ENCODE peak calls at places on chromosomes 3 and 15, in six cellular contexts. One of them, this sample, is unnamed.

GRCh38 chr3:142958707-142959106 is 4.8 kb downstream of the PAQR9 start:
- DNase-seq in psoas muscle: peak; percentile 59
- DNase-seq in uterus: no peak
- DNase-seq in IMR-90: peak; percentile 49
- DNase-seq in PC-3: peak; percentile 88
- DNase-seq in AG10803: peak; percentile 35
- DNase-seq in this sample: peak; percentile 48

GRCh38 chr15:39618063-39618823 is 37.4 kb downstream of the THBS1 start:
- DNase-seq in AG10803: peak; percentile 55
- DNase-seq in psoas muscle: no peak
- DNase-seq in uterus: no peak
- DNase-seq in PC-3: peak; percentile 56
- DNase-seq in IMR-90: no peak
- DNase-seq in this sample: no peak

GRCh38 chr3:133192363-133192945 is 154.3 kb downstream of the TMEM108 start:
- DNase-seq in IMR-90: no peak
- DNase-seq in psoas muscle: no peak
- DNase-seq in AG10803: no peak
- DNase-seq in uterus: no peak
- DNase-seq in PC-3: no peak
- DNase-seq in this sample: no peak

GRCh38 chr3:153090973-153091372 is 71.1 kb upstream of the RAP2B start:
- DNase-seq in IMR-90: no peak
- DNase-seq in psoas muscle: no peak
- DNase-seq in AG10803: no peak
- DNase-seq in uterus: no peak
- DNase-seq in PC-3: no peak
- DNase-seq in this sample: no peak

GRCh38 chr15:83287541-83288027 is 3.1 kb upstream of the BNC1 start:
- DNase-seq in IMR-90: peak; percentile 98
- DNase-seq in AG10803: peak; percentile 99
- DNase-seq in psoas muscle: no peak
- DNase-seq in PC-3: peak; percentile 96
- DNase-seq in uterus: no peak
- DNase-seq in this sample: peak; percentile 90

GRCh38 chr15:85403745-85404144 is 23.3 kb downstream of the AKAP13 start:
- DNase-seq in PC-3: no peak
- DNase-seq in IMR-90: peak; percentile 59
- DNase-seq in psoas muscle: no peak
- DNase-seq in AG10803: peak; percentile 77
- DNase-seq in uterus: no peak
- DNase-seq in this sample: peak; percentile 58

GRCh38 chr3:53842436-53843194 is 3.6 kb downstream of the CHDH start:
- DNase-seq in uterus: peak; percentile 46
- DNase-seq in psoas muscle: no peak
- DNase-seq in IMR-90: peak; percentile 23
- DNase-seq in PC-3: peak; percentile 66
- DNase-seq in AG10803: peak; percentile 5
- DNase-seq in this sample: peak; percentile 29

GRCh38 chr3:24033818-24034217 is 88.7 kb downstream of the NR1D2 start:
- DNase-seq in AG10803: no peak
- DNase-seq in IMR-90: no peak
- DNase-seq in PC-3: no peak
- DNase-seq in uterus: no peak
- DNase-seq in psoas muscle: no peak
- DNase-seq in this sample: no peak

GRCh38 chr15:68635142-68635541 is 56.3 kb downstream of the CORO2B start:
- DNase-seq in PC-3: no peak
- DNase-seq in uterus: peak; percentile 40
- DNase-seq in psoas muscle: no peak
- DNase-seq in IMR-90: no peak
- DNase-seq in AG10803: peak; percentile 63
- DNase-seq in this sample: no peak

GRCh38 chr3:108150200-108150599 is 59.4 kb upstream of the CD47 start:
- DNase-seq in uterus: no peak
- DNase-seq in psoas muscle: no peak
- DNase-seq in PC-3: no peak
- DNase-seq in IMR-90: no peak
- DNase-seq in AG10803: no peak
- DNase-seq in this sample: no peak
- H3K4me3 ChIP-seq in uterus: no peak overlapping the region
- H3K4me3 ChIP-seq in psoas muscle: no peak overlapping the region
- H3K4me3 ChIP-seq in PC-3: no peak overlapping the region
- H3K4me3 ChIP-seq in IMR-90: no peak overlapping the region
- H3K4me3 ChIP-seq in AG10803: no peak overlapping the region
- H3K4me3 ChIP-seq in this sample: no peak overlapping the region

GRCh38 chr3:12601072-12601471 is 44.2 kb downstream of the MKRN2 start:
- DNase-seq in PC-3: peak; percentile 28
- DNase-seq in uterus: no peak
- DNase-seq in psoas muscle: no peak
- DNase-seq in IMR-90: no peak
- DNase-seq in AG10803: peak; percentile 29
- DNase-seq in this sample: peak; percentile 39
- TF ChIP-seq CTCF in PC-3: peak; percentile 52
- TF ChIP-seq CTCF in uterus: no peak
- TF ChIP-seq CTCF in psoas muscle: peak; percentile 10
- TF ChIP-seq CTCF in IMR-90: peak; percentile 4
- TF ChIP-seq CTCF in AG10803: peak; percentile 37
- TF ChIP-seq CTCF in this sample: peak; percentile 38

DNA sequence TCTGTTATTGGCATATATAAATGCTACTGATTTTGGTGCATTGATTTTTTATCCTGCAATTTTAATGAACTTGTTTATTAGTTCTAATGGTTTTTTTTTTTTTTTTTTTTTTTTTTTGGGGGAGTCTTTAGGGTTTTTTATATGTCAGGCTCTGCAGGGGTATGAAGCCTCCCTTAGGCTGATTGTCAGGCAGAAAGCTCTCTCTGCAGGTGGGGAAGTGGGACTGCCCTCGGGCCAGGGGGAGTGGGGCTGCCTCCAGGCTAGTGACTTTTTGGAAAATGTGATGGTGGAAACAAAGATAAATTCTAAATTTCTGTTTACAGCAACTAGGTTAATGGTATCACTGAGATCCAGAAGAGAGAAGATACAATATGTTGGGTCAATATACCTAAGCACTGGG is 14.4 kb upstream of the NAALADL2 start:
- DNase-seq in IMR-90: no peak
- DNase-seq in uterus: no peak
- DNase-seq in PC-3: no peak
- DNase-seq in AG10803: no peak
- DNase-seq in psoas muscle: no peak
- DNase-seq in this sample: no peak
- H3K4me3 ChIP-seq in IMR-90: no peak overlapping the region
- H3K4me3 ChIP-seq in uterus: no peak overlapping the region
- H3K4me3 ChIP-seq in PC-3: no peak overlapping the region
- H3K4me3 ChIP-seq in AG10803: no peak overlapping the region
- H3K4me3 ChIP-seq in psoas muscle: no peak overlapping the region
- H3K4me3 ChIP-seq in this sample: no peak overlapping the region

DNA sequence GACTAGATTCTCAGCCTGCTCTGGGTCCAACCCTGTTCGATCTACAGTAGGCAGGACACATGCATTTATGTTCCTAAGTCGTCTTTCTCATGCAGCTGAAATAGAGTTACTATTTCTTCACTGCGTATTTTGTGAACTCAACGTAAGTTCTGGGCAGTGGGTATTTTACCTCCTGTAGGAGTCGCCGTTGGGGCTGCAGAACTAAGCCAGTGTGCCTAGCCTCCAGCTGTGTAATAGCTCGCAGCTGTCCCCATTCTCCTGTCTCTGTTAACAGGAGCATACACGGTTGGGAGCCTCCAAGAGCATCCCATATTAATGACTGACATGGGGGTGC is 58.4 kb upstream of the HRH1 start:
- DNase-seq in uterus: no peak
- DNase-seq in PC-3: no peak
- DNase-seq in AG10803: no peak
- DNase-seq in IMR-90: peak; percentile 23
- DNase-seq in psoas muscle: no peak
- DNase-seq in this sample: peak; percentile 44
- TF ChIP-seq CTCF in uterus: no peak
- TF ChIP-seq CTCF in PC-3: peak; percentile 44
- TF ChIP-seq CTCF in AG10803: peak; percentile 8
- TF ChIP-seq CTCF in IMR-90: peak; percentile 21
- TF ChIP-seq CTCF in psoas muscle: no peak
- TF ChIP-seq CTCF in this sample: peak; percentile 52